ENCODE peak calls at places on chromosomes 5 and 9, in ten cellular contexts. I, G, J, E, C, A, L, Q, Y and X are unnamed samples.

GRCh38 chr9:81605154-81605670 is 84.1 kb downstream of the TLE1 start:
- DNase-seq in I (no peak), G (no peak), J (no peak), E (no peak), C (no peak), A (no peak), L (no peak), Q (no peak), Y (no peak), X (no peak)

GRCh38 chr9:32581512-32582143 is 8.7 kb upstream of the NDUFB6 start:
- DNase-seq in I (peak; percentile 73), G (peak; percentile 75), J (peak; percentile 43), E (peak; percentile 71), C (peak; percentile 48), A (peak; percentile 28), L (peak; percentile 40), Q (peak; percentile 54), Y (peak; percentile 20), X (peak; percentile 85)

GRCh38 chr5:151155149-151155776 is 2.3 kb downstream of the ANXA6 start:
- DNase-seq in I (peak; percentile 22), G (no peak), J (no peak), E (no peak), C (no peak), A (peak; percentile 80), L (no peak), Q (no peak), Y (no peak), X (peak; percentile 67)

GRCh38 chr9:91734371-91734981 is 215.6 kb downstream of the ROR2 start:
- DNase-seq in I (peak; percentile 67), G (peak; percentile 76), J (peak; percentile 72), E (peak; percentile 27), C (peak; percentile 14), A (peak; percentile 46), L (peak; percentile 33), Q (no peak), Y (peak; percentile 51), X (peak; percentile 47)

GRCh38 chr9:84125046-84125445 is 144.4 kb downstream of the RMI1 start:
- DNase-seq in I (no peak), G (no peak), J (no peak), E (no peak), C (no peak), A (no peak), L (no peak), Q (no peak), Y (no peak), X (no peak)

GRCh38 chr9:114056527-114056926 is 21.6 kb downstream of the AMBP start:
- DNase-seq in I (no peak), G (no peak), J (peak; percentile 14), E (no peak), C (no peak), A (no peak), L (no peak), Q (no peak), Y (no peak), X (no peak)

GRCh38 chr5:144267961-144268513 is 97.4 kb downstream of the KCTD16 start:
- DNase-seq in I (no peak), G (no peak), J (no peak), E (no peak), C (no peak), A (no peak), L (no peak), Q (no peak), Y (no peak), X (no peak)

GRCh38 chr9:14251146-14252071 is 62.5 kb downstream of the NFIB start:
- DNase-seq in I (peak; percentile 90), G (peak; percentile 78), J (no peak), E (peak; percentile 7), C (peak; percentile 94), A (no peak), L (no peak), Q (peak; percentile 89), Y (peak; percentile 81), X (no peak)

GRCh38 chr5:94885931-94886330 is 267.5 kb downstream of the SLF1 start:
- DNase-seq in I (no peak), G (no peak), J (no peak), E (no peak), C (no peak), A (no peak), L (no peak), Q (no peak), Y (no peak), X (no peak)

DNA sequence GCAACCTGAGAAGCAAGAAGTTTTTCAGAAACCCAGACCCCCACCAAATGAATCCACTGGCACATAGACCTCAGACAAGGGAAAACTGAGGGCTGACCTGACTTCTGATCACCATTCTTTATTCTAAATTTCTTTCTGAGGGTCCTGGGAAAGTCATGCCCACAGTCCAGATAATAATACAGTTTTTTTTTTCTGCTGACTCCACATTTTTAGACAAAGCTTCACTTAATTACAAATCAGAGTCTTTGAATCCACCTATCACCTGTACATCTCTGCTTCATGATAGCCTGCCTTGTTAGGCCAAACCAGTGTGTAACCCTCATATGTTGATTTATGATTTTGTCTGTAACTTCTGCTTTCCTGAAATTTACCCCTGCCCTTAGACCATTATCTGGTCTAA is 103.6 kb downstream of the PSAT1 start:
- DNase-seq in I (no peak), G (no peak), J (no peak), E (no peak), C (no peak), A (no peak), L (no peak), Q (no peak), Y (no peak), X (no peak)
- H2AFZ ChIP-seq in I (no peak overlapping the region), G (no peak overlapping the region), J (no peak overlapping the region), E (no peak overlapping the region), C (no peak overlapping the region), A (no peak overlapping the region), L (no peak overlapping the region), Q (no peak overlapping the region), Y (no peak overlapping the region), X (no peak overlapping the region)

DNA sequence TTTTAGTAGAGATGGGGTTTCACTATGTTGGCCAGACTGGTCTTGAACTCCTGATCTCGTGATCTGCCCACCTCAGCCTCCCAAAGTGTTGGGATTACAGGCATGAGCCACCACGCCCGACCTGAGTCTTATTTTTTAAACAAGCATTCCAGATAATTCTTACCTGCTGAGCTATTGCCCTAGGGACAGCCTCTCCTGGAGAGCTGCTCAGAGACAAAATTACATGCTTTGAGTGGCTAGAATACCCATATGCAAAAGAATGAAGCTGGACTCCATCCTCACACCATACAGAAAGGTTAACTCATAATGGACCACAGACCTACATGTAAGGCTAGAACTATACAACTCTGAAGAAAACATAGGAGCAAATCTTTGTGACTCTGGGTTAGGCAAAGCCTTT is 41.6 kb downstream of the GTF3C4 start:
- DNase-seq in I (no peak), G (no peak), J (no peak), E (no peak), C (no peak), A (no peak), L (no peak), Q (no peak), Y (no peak), X (no peak)
- H2AFZ ChIP-seq in I (no peak overlapping the region), G (no peak overlapping the region), J (no peak overlapping the region), E (no peak overlapping the region), C (no peak overlapping the region), A (no peak overlapping the region), L (no peak overlapping the region), Q (no peak overlapping the region), Y (no peak overlapping the region), X (no peak overlapping the region)

GRCh38 chr9:93962561-93963440 is 7.6 kb upstream of the BARX1 start:
- DNase-seq in I (peak; percentile 89), G (peak; percentile 95), J (peak; percentile 72), E (peak; percentile 70), C (peak; percentile 61), A (peak; percentile 75), L (peak; percentile 81), Q (peak; percentile 50), Y (peak; percentile 74), X (peak; percentile 84)
- H2AFZ ChIP-seq in I (no peak overlapping the region), G (no peak overlapping the region), J (no peak overlapping the region), E (peak overlapping the region; percentile 91), C (no peak overlapping the region), A (peak overlapping the region; percentile 65), L (no peak overlapping the region), Q (peak overlapping the region; percentile 27), Y (no peak overlapping the region), X (no peak overlapping the region)

GRCh38 chr9:119185298-119185697 is 183.9 kb downstream of the BRINP1 start:
- DNase-seq in I (no peak), G (no peak), J (no peak), E (no peak), C (no peak), A (no peak), L (no peak), Q (no peak), Y (no peak), X (no peak)
- H2AFZ ChIP-seq in I (no peak overlapping the region), G (no peak overlapping the region), J (no peak overlapping the region), E (no peak overlapping the region), C (no peak overlapping the region), A (no peak overlapping the region), L (no peak overlapping the region), Q (no peak overlapping the region), Y (no peak overlapping the region), X (no peak overlapping the region)